ENCODE peak calls at places on chromosomes 13 and 19, in nine cellular contexts. K is GM12865; S is upper lobe of right lung; Z is SK-N-MC; E is effector memory CD4-positive, alpha-beta T cell; W is dorsolateral prefrontal cortex; U is fibroblast of mammary gland; X is naive thymus-derived CD4-positive, alpha-beta T cell; J is left ventricle myocardium inferior. C is an unnamed sample.

GRCh38 chr19:6842871-6843607 is 44.3 kb upstream of the ADGRE1 start:
- DNase-seq in E (no peak), S (no peak), X (no peak), K (no peak), Z (no peak), U (no peak), W (no peak), J (no peak), C (no peak)

GRCh38 chr19:3115916-3116602 is 19.8 kb upstream of the GNA15 start:
- DNase-seq in J (no peak), W (no peak), X (no peak), U (no peak), E (no peak), K (no peak), S (no peak), Z (no peak), C (no peak)

GRCh38 chr19:39398297-39398864 is 7.2 kb downstream of the MED29 start:
- DNase-seq in U (peak; percentile 96), S (peak; percentile 87), J (peak; percentile 77), X (no peak), K (peak; percentile 84), E (no peak), Z (no peak), W (no peak), C (no peak)

GRCh38 chr19:49927526-49928264 is 1.3 kb upstream of the ATF5 start:
- DNase-seq in Z (no peak), K (no peak), S (no peak), X (no peak), U (no peak), E (no peak), J (no peak), W (no peak), C (no peak)

GRCh38 chr19:48321372-48321621 is 4.1 kb upstream of the EMP3 start:
- DNase-seq in J (peak; percentile 96), Z (peak; percentile 85), X (peak; percentile 93), U (peak; percentile 79), W (peak; percentile 83), E (peak; percentile 97), S (peak; percentile 99), K (peak; percentile 98), C (peak; percentile 92)

GRCh38 chr19:53076984-53077383 is 26.2 kb downstream of the ZNF160 start:
- DNase-seq in Z (no peak), X (no peak), K (no peak), E (no peak), S (no peak), W (peak; percentile 81), U (peak; percentile 40), J (peak; percentile 63), C (no peak)

GRCh38 chr19:10858204-10858828 is 10.1 kb downstream of the C19orf38 start:
- DNase-seq in W (no peak), K (peak; percentile 57), Z (no peak), X (no peak), S (no peak), J (no peak), E (no peak), U (peak; percentile 28), C (peak; percentile 35)

GRCh38 chr19:31013391-31013975 is 335.8 kb downstream of the TSHZ3 start:
- DNase-seq in W (no peak), J (no peak), E (no peak), U (no peak), S (no peak), K (no peak), Z (peak; percentile 96), X (no peak), C (no peak)

GRCh38 chr19:17219286-17219685 is 4.1 kb downstream of the USE1 start:
- DNase-seq in U (no peak), E (no peak), K (no peak), X (no peak), S (no peak), J (no peak), W (no peak), Z (no peak), C (no peak)

GRCh38 chr19:17215125-17215971 is at the start of gene USE1:
- DNase-seq in W (peak; percentile 91), X (peak; percentile 91), E (peak; percentile 82), Z (peak; percentile 64), J (peak; percentile 91), U (peak; percentile 85), K (peak; percentile 96), S (peak; percentile 95), C (peak; percentile 88)

GRCh38 chr19:17213334-17213733 is 1.8 kb upstream of the USE1 start:
- DNase-seq in W (no peak), E (no peak), S (no peak), J (no peak), Z (no peak), X (no peak), U (no peak), K (no peak), C (no peak)

GRCh38 chr19:17214531-17215124 is 529 bp upstream of the USE1 start:
- DNase-seq in K (peak; percentile 18), U (no peak), W (no peak), X (no peak), J (no peak), S (no peak), Z (no peak), E (no peak), C (no peak)

DNA sequence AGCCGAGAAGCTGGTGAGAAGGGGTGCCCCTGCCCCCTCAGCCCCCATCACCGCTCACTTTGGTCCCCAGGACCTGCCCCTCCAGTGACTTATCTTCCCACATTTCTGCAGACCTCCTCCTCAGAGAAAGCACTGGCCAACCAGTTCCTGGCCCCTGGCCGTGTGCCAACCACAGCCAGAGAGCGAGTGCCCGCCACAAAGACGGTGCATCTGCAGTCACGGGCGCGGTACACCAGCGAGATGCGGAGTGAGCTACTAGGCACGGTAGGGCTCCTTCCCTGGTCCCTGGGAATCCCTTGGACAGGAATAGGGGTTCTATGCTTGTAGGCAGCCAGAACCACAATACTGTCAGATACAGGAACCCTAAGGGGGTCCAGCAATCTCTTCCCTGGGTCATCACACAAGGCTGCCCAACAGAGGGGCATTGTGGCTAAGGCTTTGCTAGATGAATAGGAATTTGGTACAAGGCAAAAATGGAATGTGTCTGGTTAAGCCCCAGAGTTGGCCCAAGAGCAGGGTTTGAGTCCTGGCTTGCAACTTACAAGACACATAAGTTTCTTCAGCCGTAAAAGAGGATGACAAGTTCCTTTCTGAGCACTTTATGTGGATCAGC is 1.0 kb downstream of the USE1 start:
- DNase-seq in E (no peak), W (no peak), X (no peak), J (no peak), Z (no peak), U (no peak), K (peak; percentile 2), S (no peak), C (no peak)
- H3K4me3 ChIP-seq in E (no peak overlapping the region), W (peak overlapping the region; percentile 84), X (peak overlapping the region; percentile 92), J (peak overlapping the region; percentile 74), Z (peak overlapping the region; percentile 88), U (peak overlapping the region; percentile 73), K (peak overlapping the region; percentile 73), S (peak overlapping the region; percentile 73), C (peak overlapping the region; percentile 80)

DNA sequence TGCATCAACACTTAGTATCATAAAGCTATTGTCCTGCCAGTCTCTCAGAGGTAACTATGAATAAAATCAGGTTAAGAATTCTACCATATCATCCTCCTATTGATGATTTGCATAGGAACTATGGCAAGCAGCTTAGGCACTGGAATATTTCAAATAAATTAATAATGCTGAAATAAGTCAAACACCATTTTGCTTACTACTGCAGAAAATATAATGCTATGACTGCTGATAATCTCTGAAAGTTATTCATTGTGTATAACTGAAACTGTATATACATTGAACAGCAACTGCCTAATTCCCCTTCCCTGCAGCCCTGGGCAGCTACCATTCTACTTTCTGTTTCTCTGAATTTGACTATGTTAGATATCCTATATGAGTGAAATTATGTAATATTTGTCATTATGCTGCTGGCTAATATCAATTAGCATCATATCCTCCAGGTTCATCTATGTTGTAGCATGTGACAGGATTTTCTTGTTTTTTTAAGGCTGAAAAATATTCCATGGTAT is 318.8 kb upstream of the SGCG start:
- DNase-seq in Z (no peak), K (no peak), S (no peak), U (no peak), J (no peak), X (no peak), E (no peak), W (no peak), C (no peak)
- H3K4me3 ChIP-seq in Z (no peak overlapping the region), K (no peak overlapping the region), S (no peak overlapping the region), U (no peak overlapping the region), J (no peak overlapping the region), X (no peak overlapping the region), E (no peak overlapping the region), W (no peak overlapping the region), C (no peak overlapping the region)

GRCh38 chr19:35144259-35144599 is 1.2 kb downstream of the FXYD7 start:
- DNase-seq in S (no peak), W (no peak), J (no peak), Z (no peak), X (no peak), E (no peak), U (no peak), K (no peak), C (no peak)

GRCh38 chr19:35143231-35143715 is at the start of gene FXYD7:
- DNase-seq in S (no peak), X (no peak), W (no peak), U (no peak), K (no peak), E (no peak), Z (no peak), J (no peak), C (no peak)

GRCh38 chr19:35143818-35144217 is 763 bp downstream of the FXYD7 start:
- DNase-seq in K (no peak), S (no peak), J (no peak), E (no peak), W (no peak), Z (no peak), X (no peak), U (no peak), C (no peak)

GRCh38 chr19:35141627-35142401 is 1.2 kb upstream of the FXYD7 start:
- DNase-seq in K (no peak), W (no peak), X (no peak), Z (no peak), E (no peak), S (no peak), J (no peak), U (no peak), C (no peak)

GRCh38 chr19:35142531-35143230 is 374 bp upstream of the FXYD7 start:
- DNase-seq in Z (no peak), J (peak; percentile 40), W (no peak), S (peak; percentile 80), U (no peak), E (peak; percentile 59), X (peak; percentile 71), K (peak; percentile 62), C (no peak)
- H3K4me3 ChIP-seq in Z (peak overlapping the region; percentile 42), J (peak overlapping the region; percentile 9), W (peak overlapping the region; percentile 33), S (peak overlapping the region; percentile 1), U (no peak overlapping the region), E (peak overlapping the region; percentile 53), X (peak overlapping the region; percentile 65), K (no peak overlapping the region), C (peak overlapping the region; percentile 22)

DNA sequence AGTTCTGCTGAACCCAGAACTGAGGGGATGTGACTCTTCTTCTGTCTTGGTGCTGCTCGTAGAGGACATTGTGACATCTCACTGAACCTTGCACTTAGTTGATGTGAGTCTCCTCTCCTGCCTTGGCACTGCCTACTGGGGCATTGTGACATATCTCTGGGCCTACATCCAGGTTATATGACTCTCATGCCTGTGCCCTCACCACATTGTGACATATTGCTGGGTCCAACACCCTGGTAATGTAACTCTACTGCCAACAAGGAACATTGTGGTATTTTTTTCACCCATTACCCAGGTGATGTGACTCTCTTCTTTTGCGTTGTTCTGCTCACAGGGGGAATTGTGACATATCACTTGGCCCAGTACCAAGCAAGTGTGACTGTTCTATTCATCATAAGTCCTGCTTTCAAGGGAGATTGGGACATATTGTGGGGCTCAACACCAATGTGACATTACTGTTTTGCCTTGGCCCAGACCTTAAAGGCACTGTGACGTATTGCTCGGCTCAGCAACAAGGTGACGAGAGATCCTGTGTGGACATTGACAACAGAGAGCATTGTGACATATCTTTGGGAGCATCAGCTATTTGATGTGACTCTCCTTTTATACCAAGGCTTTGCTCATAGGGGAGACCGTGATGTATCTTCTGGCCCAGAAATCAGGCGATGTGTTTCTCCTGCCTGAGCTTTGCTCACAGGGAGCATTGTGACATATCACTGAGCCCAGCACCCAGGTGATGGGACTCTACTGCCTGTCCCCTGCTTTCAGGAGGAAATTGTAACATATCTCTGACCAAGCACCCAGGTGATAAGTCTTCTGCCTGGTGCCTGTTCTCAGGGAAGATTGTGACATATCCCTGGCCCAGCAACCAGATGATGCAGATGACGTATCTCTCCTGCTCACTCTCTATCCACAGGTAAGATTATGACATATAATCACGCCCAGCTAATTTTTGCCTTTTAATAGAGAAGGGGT is 12.2 kb upstream of the ZNF429 start:
- DNase-seq in K (no peak), E (no peak), W (no peak), J (no peak), Z (no peak), S (no peak), U (no peak), X (no peak), C (no peak)
- H3K4me3 ChIP-seq in K (no peak overlapping the region), E (no peak overlapping the region), W (no peak overlapping the region), J (no peak overlapping the region), Z (no peak overlapping the region), S (no peak overlapping the region), U (no peak overlapping the region), X (no peak overlapping the region), C (no peak overlapping the region)